ENCODE peak calls at places on chromosomes 3 and 15, in six cellular contexts. V, O, T, L, I and N are unnamed samples.

GRCh38 chr3:187292631-187293513 is 1.3 kb upstream of the MASP1 start:
- DNase-seq in V (no peak), O (no peak), T (no peak), L (no peak), I (no peak), N (no peak)

GRCh38 chr15:89030311-89030710 is 57.9 kb upstream of the ABHD2 start:
- DNase-seq in V (no peak), O (no peak), T (no peak), L (no peak), I (no peak), N (no peak)

GRCh38 chr15:66287461-66288055 is 5.8 kb upstream of the DIS3L start:
- DNase-seq in V (no peak), O (peak), T (no peak), L (peak), I (no peak), N (peak)

GRCh38 chr15:73965094-73965729 is 26.9 kb downstream of the STOML1 start:
- DNase-seq in V (no peak), O (peak), T (no peak), L (no peak), I (peak), N (no peak)

GRCh38 chr3:168459229-168459784 is 363.6 kb upstream of the GOLIM4 start:
- DNase-seq in V (no peak), O (no peak), T (no peak), L (peak), I (no peak), N (no peak)

GRCh38 chr3:28699283-28699682 is 350.7 kb upstream of the AZI2 start:
- DNase-seq in V (peak), O (no peak), T (no peak), L (peak), I (no peak), N (no peak)

GRCh38 chr3:47780727-47781325 is 867 bp downstream of the SMARCC1 start:
- DNase-seq in V (no peak), O (no peak), T (no peak), L (peak), I (no peak), N (no peak)

GRCh38 chr3:45597581-45597980 is 3.0 kb downstream of the LIMD1 start:
- DNase-seq in V (no peak), O (no peak), T (no peak), L (no peak), I (peak), N (no peak)